ENCODE peak calls at places on chromosomes 4 and X, in seven cellular contexts. One of them, this sample, is unnamed.

GRCh38 chr4:113952452-113953029 is 26.9 kb downstream of the ARSJ start:
- DNase-seq in cardiac septum: no peak
- DNase-seq in HTR-8/SVneo: peak; percentile 26
- DNase-seq in activated T-cell treated with anti-CD3 and anti-CD28 coated beads for 1 hour: no peak
- DNase-seq in T-helper 2 cell: no peak
- DNase-seq in brain microvascular endothelial cell: peak; percentile 74
- DNase-seq in astrocyte of the spinal cord: peak; percentile 70
- DNase-seq in this sample: no peak

GRCh38 chr4:145203400-145203799 is 23.0 kb upstream of the OTUD4 start:
- DNase-seq in cardiac septum: no peak
- DNase-seq in HTR-8/SVneo: no peak
- DNase-seq in activated T-cell treated with anti-CD3 and anti-CD28 coated beads for 1 hour: no peak
- DNase-seq in T-helper 2 cell: no peak
- DNase-seq in brain microvascular endothelial cell: no peak
- DNase-seq in astrocyte of the spinal cord: no peak
- DNase-seq in this sample: no peak

GRCh38 chrX:17591741-17592110 is 145.6 kb upstream of the SCML1 start:
- DNase-seq in cardiac septum: no peak
- DNase-seq in HTR-8/SVneo: peak; percentile 21
- DNase-seq in activated T-cell treated with anti-CD3 and anti-CD28 coated beads for 1 hour: no peak
- DNase-seq in T-helper 2 cell: no peak
- DNase-seq in brain microvascular endothelial cell: peak; percentile 67
- DNase-seq in astrocyte of the spinal cord: peak; percentile 86
- DNase-seq in this sample: no peak

GRCh38 chr4:83660578-83660977 is 124.7 kb downstream of the GPAT3 start:
- DNase-seq in cardiac septum: no peak
- DNase-seq in HTR-8/SVneo: no peak
- DNase-seq in activated T-cell treated with anti-CD3 and anti-CD28 coated beads for 1 hour: no peak
- DNase-seq in T-helper 2 cell: no peak
- DNase-seq in brain microvascular endothelial cell: no peak
- DNase-seq in astrocyte of the spinal cord: no peak
- DNase-seq in this sample: no peak

GRCh38 chrX:27987862-27988646 is 6.8 kb upstream of the DCAF8L1 start:
- DNase-seq in cardiac septum: no peak
- DNase-seq in HTR-8/SVneo: no peak
- DNase-seq in activated T-cell treated with anti-CD3 and anti-CD28 coated beads for 1 hour: no peak
- DNase-seq in T-helper 2 cell: no peak
- DNase-seq in brain microvascular endothelial cell: no peak
- DNase-seq in astrocyte of the spinal cord: no peak
- DNase-seq in this sample: no peak

GRCh38 chrX:74325130-74326059 is 21.4 kb downstream of the ZCCHC13 start:
- DNase-seq in cardiac septum: no peak
- DNase-seq in HTR-8/SVneo: no peak
- DNase-seq in activated T-cell treated with anti-CD3 and anti-CD28 coated beads for 1 hour: no peak
- DNase-seq in T-helper 2 cell: no peak
- DNase-seq in brain microvascular endothelial cell: no peak
- DNase-seq in astrocyte of the spinal cord: no peak
- DNase-seq in this sample: no peak

GRCh38 chr4:55363618-55364420 is 17.8 kb downstream of the SRD5A3 start:
- DNase-seq in cardiac septum: no peak
- DNase-seq in HTR-8/SVneo: no peak
- DNase-seq in activated T-cell treated with anti-CD3 and anti-CD28 coated beads for 1 hour: no peak
- DNase-seq in T-helper 2 cell: no peak
- DNase-seq in brain microvascular endothelial cell: no peak
- DNase-seq in astrocyte of the spinal cord: no peak
- DNase-seq in this sample: no peak

GRCh38 chr4:89506866-89507494 is 199.4 kb upstream of the GPRIN3 start:
- DNase-seq in cardiac septum: no peak
- DNase-seq in HTR-8/SVneo: no peak
- DNase-seq in activated T-cell treated with anti-CD3 and anti-CD28 coated beads for 1 hour: no peak
- DNase-seq in T-helper 2 cell: no peak
- DNase-seq in brain microvascular endothelial cell: no peak
- DNase-seq in astrocyte of the spinal cord: no peak
- DNase-seq in this sample: no peak

GRCh38 chr4:74665346-74665745 is 129.0 kb downstream of the BTC start:
- DNase-seq in cardiac septum: no peak
- DNase-seq in HTR-8/SVneo: no peak
- DNase-seq in activated T-cell treated with anti-CD3 and anti-CD28 coated beads for 1 hour: no peak
- DNase-seq in T-helper 2 cell: no peak
- DNase-seq in brain microvascular endothelial cell: no peak
- DNase-seq in astrocyte of the spinal cord: no peak
- DNase-seq in this sample: no peak

GRCh38 chrX:1807301-1807731 is 192.5 kb downstream of the ASMT start:
- DNase-seq in cardiac septum: no peak
- DNase-seq in HTR-8/SVneo: peak; percentile 56
- DNase-seq in activated T-cell treated with anti-CD3 and anti-CD28 coated beads for 1 hour: no peak
- DNase-seq in T-helper 2 cell: no peak
- DNase-seq in brain microvascular endothelial cell: peak; percentile 18
- DNase-seq in astrocyte of the spinal cord: peak; percentile 33
- DNase-seq in this sample: no peak

GRCh38 chr4:183175631-183176232 is 76.7 kb downstream of the WWC2 start:
- DNase-seq in cardiac septum: no peak
- DNase-seq in HTR-8/SVneo: peak; percentile 51
- DNase-seq in activated T-cell treated with anti-CD3 and anti-CD28 coated beads for 1 hour: no peak
- DNase-seq in T-helper 2 cell: no peak
- DNase-seq in brain microvascular endothelial cell: no peak
- DNase-seq in astrocyte of the spinal cord: peak; percentile 19
- DNase-seq in this sample: peak; percentile 48

GRCh38 chrX:133921764-133922389 is 63.5 kb downstream of the GPC3 start:
- DNase-seq in cardiac septum: no peak
- DNase-seq in HTR-8/SVneo: no peak
- DNase-seq in activated T-cell treated with anti-CD3 and anti-CD28 coated beads for 1 hour: peak; percentile 0
- DNase-seq in T-helper 2 cell: no peak
- DNase-seq in brain microvascular endothelial cell: peak; percentile 17
- DNase-seq in astrocyte of the spinal cord: no peak
- DNase-seq in this sample: no peak

GRCh38 chrX:9790866-9791265 is 4.6 kb downstream of the SHROOM2 start:
- DNase-seq in cardiac septum: no peak
- DNase-seq in HTR-8/SVneo: no peak
- DNase-seq in activated T-cell treated with anti-CD3 and anti-CD28 coated beads for 1 hour: no peak
- DNase-seq in T-helper 2 cell: no peak
- DNase-seq in brain microvascular endothelial cell: no peak
- DNase-seq in astrocyte of the spinal cord: no peak
- DNase-seq in this sample: no peak

GRCh38 chrX:68936608-68937007 is 107.8 kb downstream of the EFNB1 start:
- DNase-seq in cardiac septum: no peak
- DNase-seq in HTR-8/SVneo: no peak
- DNase-seq in activated T-cell treated with anti-CD3 and anti-CD28 coated beads for 1 hour: no peak
- DNase-seq in T-helper 2 cell: no peak
- DNase-seq in brain microvascular endothelial cell: peak; percentile 86
- DNase-seq in astrocyte of the spinal cord: peak; percentile 78
- DNase-seq in this sample: no peak

GRCh38 chr4:176988226-176988625 is 195.5 kb upstream of the VEGFC start:
- DNase-seq in cardiac septum: no peak
- DNase-seq in HTR-8/SVneo: peak; percentile 63
- DNase-seq in activated T-cell treated with anti-CD3 and anti-CD28 coated beads for 1 hour: no peak
- DNase-seq in T-helper 2 cell: no peak
- DNase-seq in brain microvascular endothelial cell: peak; percentile 93
- DNase-seq in astrocyte of the spinal cord: peak; percentile 92
- DNase-seq in this sample: no peak

GRCh38 chr4:125325733-125326132 is 11.0 kb downstream of the FAT4 start:
- DNase-seq in cardiac septum: no peak
- DNase-seq in HTR-8/SVneo: no peak
- DNase-seq in activated T-cell treated with anti-CD3 and anti-CD28 coated beads for 1 hour: no peak
- DNase-seq in T-helper 2 cell: no peak
- DNase-seq in brain microvascular endothelial cell: no peak
- DNase-seq in astrocyte of the spinal cord: no peak
- DNase-seq in this sample: no peak

GRCh38 chr4:85406185-85406584 is 68.8 kb upstream of the ARHGAP24 start:
- DNase-seq in cardiac septum: no peak
- DNase-seq in HTR-8/SVneo: no peak
- DNase-seq in activated T-cell treated with anti-CD3 and anti-CD28 coated beads for 1 hour: no peak
- DNase-seq in T-helper 2 cell: no peak
- DNase-seq in brain microvascular endothelial cell: no peak
- DNase-seq in astrocyte of the spinal cord: no peak
- DNase-seq in this sample: peak; percentile 84

GRCh38 chr4:1721003-1721665 is at the start of the genes TACC3 and TMEM129:
- DNase-seq in cardiac septum: peak; percentile 95
- DNase-seq in HTR-8/SVneo: peak; percentile 96
- DNase-seq in activated T-cell treated with anti-CD3 and anti-CD28 coated beads for 1 hour: peak; percentile 88
- DNase-seq in T-helper 2 cell: peak; percentile 87
- DNase-seq in brain microvascular endothelial cell: peak; percentile 87
- DNase-seq in astrocyte of the spinal cord: peak; percentile 92
- DNase-seq in this sample: peak; percentile 52

GRCh38 chr4:55406545-55406944 is 10.8 kb downstream of the TMEM165 start:
- DNase-seq in cardiac septum: no peak
- DNase-seq in HTR-8/SVneo: no peak
- DNase-seq in activated T-cell treated with anti-CD3 and anti-CD28 coated beads for 1 hour: no peak
- DNase-seq in T-helper 2 cell: no peak
- DNase-seq in brain microvascular endothelial cell: no peak
- DNase-seq in astrocyte of the spinal cord: no peak
- DNase-seq in this sample: no peak

GRCh38 chrX:11558972-11559371 is 106.7 kb downstream of the ARHGAP6 start:
- DNase-seq in cardiac septum: no peak
- DNase-seq in HTR-8/SVneo: no peak
- DNase-seq in activated T-cell treated with anti-CD3 and anti-CD28 coated beads for 1 hour: peak; percentile 11
- DNase-seq in T-helper 2 cell: no peak
- DNase-seq in brain microvascular endothelial cell: no peak
- DNase-seq in astrocyte of the spinal cord: no peak
- DNase-seq in this sample: no peak

GRCh38 chrX:15739886-15740285 is 1.8 kb downstream of the CA5B start:
- DNase-seq in cardiac septum: no peak
- DNase-seq in HTR-8/SVneo: no peak
- DNase-seq in activated T-cell treated with anti-CD3 and anti-CD28 coated beads for 1 hour: no peak
- DNase-seq in T-helper 2 cell: no peak
- DNase-seq in brain microvascular endothelial cell: no peak
- DNase-seq in astrocyte of the spinal cord: no peak
- DNase-seq in this sample: no peak

GRCh38 chrX:24424948-24425347 is 40.1 kb upstream of the PDK3 start:
- DNase-seq in cardiac septum: no peak
- DNase-seq in HTR-8/SVneo: no peak
- DNase-seq in activated T-cell treated with anti-CD3 and anti-CD28 coated beads for 1 hour: no peak
- DNase-seq in T-helper 2 cell: no peak
- DNase-seq in brain microvascular endothelial cell: peak; percentile 9
- DNase-seq in astrocyte of the spinal cord: peak; percentile 10
- DNase-seq in this sample: no peak

GRCh38 chr4:119025440-119025839 is 110.2 kb upstream of the MYOZ2 start:
- DNase-seq in cardiac septum: no peak
- DNase-seq in HTR-8/SVneo: peak; percentile 21
- DNase-seq in activated T-cell treated with anti-CD3 and anti-CD28 coated beads for 1 hour: no peak
- DNase-seq in T-helper 2 cell: no peak
- DNase-seq in brain microvascular endothelial cell: peak; percentile 65
- DNase-seq in astrocyte of the spinal cord: peak; percentile 47
- DNase-seq in this sample: no peak

GRCh38 chr4:54585321-54586000 is 72.3 kb upstream of the KIT start:
- DNase-seq in cardiac septum: no peak
- DNase-seq in HTR-8/SVneo: no peak
- DNase-seq in activated T-cell treated with anti-CD3 and anti-CD28 coated beads for 1 hour: no peak
- DNase-seq in T-helper 2 cell: no peak
- DNase-seq in brain microvascular endothelial cell: peak; percentile 66
- DNase-seq in astrocyte of the spinal cord: peak; percentile 56
- DNase-seq in this sample: no peak

GRCh38 chr4:180398564-180398963 is 1844.6 kb upstream of the TENM3 start:
- DNase-seq in cardiac septum: no peak
- DNase-seq in HTR-8/SVneo: no peak
- DNase-seq in activated T-cell treated with anti-CD3 and anti-CD28 coated beads for 1 hour: no peak
- DNase-seq in T-helper 2 cell: no peak
- DNase-seq in brain microvascular endothelial cell: no peak
- DNase-seq in astrocyte of the spinal cord: no peak
- DNase-seq in this sample: no peak

GRCh38 chr4:37928421-37928820 is 31.8 kb upstream of the PTTG2 start:
- DNase-seq in cardiac septum: no peak
- DNase-seq in HTR-8/SVneo: no peak
- DNase-seq in activated T-cell treated with anti-CD3 and anti-CD28 coated beads for 1 hour: no peak
- DNase-seq in T-helper 2 cell: no peak
- DNase-seq in brain microvascular endothelial cell: no peak
- DNase-seq in astrocyte of the spinal cord: no peak
- DNase-seq in this sample: no peak

GRCh38 chrX:71911023-71911730 is 532 bp downstream of the NHSL2 start:
- DNase-seq in cardiac septum: no peak
- DNase-seq in HTR-8/SVneo: peak; percentile 55
- DNase-seq in activated T-cell treated with anti-CD3 and anti-CD28 coated beads for 1 hour: peak; percentile 5
- DNase-seq in T-helper 2 cell: no peak
- DNase-seq in brain microvascular endothelial cell: no peak
- DNase-seq in astrocyte of the spinal cord: no peak
- DNase-seq in this sample: no peak

GRCh38 chrX:46707274-46707965 is 51.5 kb downstream of the SLC9A7 start:
- DNase-seq in cardiac septum: no peak
- DNase-seq in HTR-8/SVneo: no peak
- DNase-seq in activated T-cell treated with anti-CD3 and anti-CD28 coated beads for 1 hour: no peak
- DNase-seq in T-helper 2 cell: no peak
- DNase-seq in brain microvascular endothelial cell: no peak
- DNase-seq in astrocyte of the spinal cord: no peak
- DNase-seq in this sample: no peak

GRCh38 chr4:10673817-10674369 is 10.7 kb downstream of the CLNK start:
- DNase-seq in cardiac septum: no peak
- DNase-seq in HTR-8/SVneo: no peak
- DNase-seq in activated T-cell treated with anti-CD3 and anti-CD28 coated beads for 1 hour: no peak
- DNase-seq in T-helper 2 cell: no peak
- DNase-seq in brain microvascular endothelial cell: no peak
- DNase-seq in astrocyte of the spinal cord: no peak
- DNase-seq in this sample: no peak

GRCh38 chr4:109123952-109124351 is 178.5 kb downstream of the COL25A1 start:
- DNase-seq in cardiac septum: no peak
- DNase-seq in HTR-8/SVneo: no peak
- DNase-seq in activated T-cell treated with anti-CD3 and anti-CD28 coated beads for 1 hour: no peak
- DNase-seq in T-helper 2 cell: no peak
- DNase-seq in brain microvascular endothelial cell: no peak
- DNase-seq in astrocyte of the spinal cord: no peak
- DNase-seq in this sample: no peak

GRCh38 chrX:118571829-118572228 is 76.2 kb downstream of the DOCK11 start:
- DNase-seq in cardiac septum: no peak
- DNase-seq in HTR-8/SVneo: no peak
- DNase-seq in activated T-cell treated with anti-CD3 and anti-CD28 coated beads for 1 hour: no peak
- DNase-seq in T-helper 2 cell: no peak
- DNase-seq in brain microvascular endothelial cell: no peak
- DNase-seq in astrocyte of the spinal cord: no peak
- DNase-seq in this sample: no peak

GRCh38 chr4:109921384-109921808 is 8.7 kb downstream of the EGF start:
- DNase-seq in cardiac septum: no peak
- DNase-seq in HTR-8/SVneo: peak; percentile 36
- DNase-seq in activated T-cell treated with anti-CD3 and anti-CD28 coated beads for 1 hour: no peak
- DNase-seq in T-helper 2 cell: no peak
- DNase-seq in brain microvascular endothelial cell: peak; percentile 88
- DNase-seq in astrocyte of the spinal cord: peak; percentile 83
- DNase-seq in this sample: no peak

GRCh38 chr4:123659759-123660158 is 263.2 kb downstream of the SPRY1 start:
- DNase-seq in cardiac septum: no peak
- DNase-seq in HTR-8/SVneo: no peak
- DNase-seq in activated T-cell treated with anti-CD3 and anti-CD28 coated beads for 1 hour: no peak
- DNase-seq in T-helper 2 cell: no peak
- DNase-seq in brain microvascular endothelial cell: no peak
- DNase-seq in astrocyte of the spinal cord: peak; percentile 26
- DNase-seq in this sample: no peak

GRCh38 chr4:82785248-82786003 is 13.2 kb downstream of the SCD5 start:
- DNase-seq in cardiac septum: no peak
- DNase-seq in HTR-8/SVneo: peak; percentile 57
- DNase-seq in activated T-cell treated with anti-CD3 and anti-CD28 coated beads for 1 hour: no peak
- DNase-seq in T-helper 2 cell: no peak
- DNase-seq in brain microvascular endothelial cell: peak; percentile 94
- DNase-seq in astrocyte of the spinal cord: peak; percentile 90
- DNase-seq in this sample: no peak

GRCh38 chr4:47160095-47160494 is 128.7 kb downstream of the GABRB1 start:
- DNase-seq in cardiac septum: no peak
- DNase-seq in HTR-8/SVneo: no peak
- DNase-seq in activated T-cell treated with anti-CD3 and anti-CD28 coated beads for 1 hour: no peak
- DNase-seq in T-helper 2 cell: no peak
- DNase-seq in brain microvascular endothelial cell: no peak
- DNase-seq in astrocyte of the spinal cord: no peak
- DNase-seq in this sample: no peak

GRCh38 chr4:73698217-73698616 is 42.2 kb upstream of the CXCL8 start:
- DNase-seq in cardiac septum: no peak
- DNase-seq in HTR-8/SVneo: no peak
- DNase-seq in activated T-cell treated with anti-CD3 and anti-CD28 coated beads for 1 hour: no peak
- DNase-seq in T-helper 2 cell: no peak
- DNase-seq in brain microvascular endothelial cell: no peak
- DNase-seq in astrocyte of the spinal cord: peak; percentile 83
- DNase-seq in this sample: no peak

GRCh38 chr4:77697860-77698599 is 92.4 kb downstream of the CXCL13 start:
- DNase-seq in cardiac septum: no peak
- DNase-seq in HTR-8/SVneo: peak; percentile 19
- DNase-seq in activated T-cell treated with anti-CD3 and anti-CD28 coated beads for 1 hour: no peak
- DNase-seq in T-helper 2 cell: no peak
- DNase-seq in brain microvascular endothelial cell: peak; percentile 68
- DNase-seq in astrocyte of the spinal cord: peak; percentile 85
- DNase-seq in this sample: no peak

GRCh38 chrX:38654302-38654701 is 93.0 kb downstream of the TSPAN7 start:
- DNase-seq in cardiac septum: no peak
- DNase-seq in HTR-8/SVneo: no peak
- DNase-seq in activated T-cell treated with anti-CD3 and anti-CD28 coated beads for 1 hour: no peak
- DNase-seq in T-helper 2 cell: no peak
- DNase-seq in brain microvascular endothelial cell: peak; percentile 20
- DNase-seq in astrocyte of the spinal cord: peak; percentile 13
- DNase-seq in this sample: no peak

This sample was measured in SK-N-MC.